ENCODE peak calls at places on chromosome 20, in four cellular contexts. D, T, Z and Y are unnamed samples.
A peak's percentile ranks its signal among the peaks of the same experiment; 100 is the strongest.

GRCh38 chr20:38601216-38602184 is at the start of gene ARHGAP40:
- DNase-seq in Z (peak; percentile 62), D (peak; percentile 54), T (no peak), Y (peak; percentile 58)

GRCh38 chr20:37516697-37517370 is 4.2 kb upstream of the NNAT start:
- DNase-seq in Z (no peak), D (no peak), T (no peak), Y (no peak)

GRCh38 chr20:34369265-34369664 is 6.2 kb downstream of the ITCH start:
- DNase-seq in D (no peak), Z (no peak), T (no peak), Y (no peak)

GRCh38 chr20:45905505-45906079 is 6.4 kb downstream of the PLTP start:
- DNase-seq in Z (no peak), D (peak; percentile 87), T (peak; percentile 71), Y (no peak)

GRCh38 chr20:33685328-33686007 is 717 bp downstream of the E2F1 start:
- DNase-seq in Z (peak; percentile 89), D (peak; percentile 71), T (peak; percentile 48), Y (peak; percentile 56)

GRCh38 chr20:6613280-6613861 is 154.1 kb upstream of the BMP2 start:
- DNase-seq in D (no peak), Z (no peak), T (no peak), Y (no peak)

GRCh38 chr20:10642859-10643559 is 30.8 kb downstream of the JAG1 start:
- DNase-seq in T (no peak), D (no peak), Z (no peak), Y (no peak)

GRCh38 chr20:47508228-47508752 is 6.6 kb downstream of the NCOA3 start:
- DNase-seq in T (no peak), D (no peak), Z (no peak), Y (no peak)

GRCh38 chr20:13271977-13272975 is 51.2 kb downstream of the ISM1 start:
- DNase-seq in D (no peak), T (no peak), Z (no peak), Y (no peak)

GRCh38 chr20:63680857-63681608 is 15.4 kb upstream of the TNFRSF6B start:
- DNase-seq in T (no peak), D (no peak), Z (no peak), Y (no peak)

GRCh38 chr20:47073766-47074475 is 179.3 kb downstream of the EYA2 start:
- DNase-seq in Z (no peak), T (no peak), D (no peak), Y (no peak)

GRCh38 chr20:54914995-54915394 is 439.6 kb downstream of the DOK5 start:
- DNase-seq in Z (no peak), T (no peak), D (no peak), Y (no peak)

GRCh38 chr20:1417273-1417672 is 24.4 kb upstream of the FKBP1A start:
- DNase-seq in T (no peak), Z (no peak), D (peak; percentile 70), Y (no peak)

GRCh38 chr20:7879883-7880282 is 60.4 kb downstream of the HAO1 start:
- DNase-seq in T (peak; percentile 4), D (peak; percentile 31), Z (no peak), Y (no peak)

GRCh38 chr20:41116282-41116960 is 20.9 kb upstream of the PLCG1 start:
- DNase-seq in Z (peak; percentile 78), D (no peak), T (no peak), Y (no peak)

GRCh38 chr20:20782221-20782620 is 69.8 kb upstream of the RALGAPA2 start:
- DNase-seq in Z (no peak), T (no peak), D (no peak), Y (no peak)

GRCh38 chr20:51366155-51366886 is 176.2 kb downstream of the NFATC2 start:
- DNase-seq in D (no peak), T (peak; percentile 90), Z (peak; percentile 38), Y (no peak)

GRCh38 chr20:43827940-43828562 is 86.6 kb upstream of the TOX2 start:
- DNase-seq in T (no peak), Z (no peak), D (no peak), Y (no peak)

GRCh38 chr20:63885264-63886053 is 9.5 kb upstream of the DNAJC5 start:
- DNase-seq in D (no peak), Z (no peak), T (no peak), Y (no peak)

GRCh38 chr20:64102647-64103354 is 4.6 kb downstream of the NPBWR2 start:
- DNase-seq in D (no peak), Z (no peak), T (no peak), Y (peak; percentile 71)

GRCh38 chr20:50567860-50568548 is 57.8 kb downstream of the PTPN1 start:
- DNase-seq in D (no peak), T (no peak), Z (no peak), Y (no peak)

GRCh38 chr20:18943542-18943941 is 130.0 kb downstream of the SCP2D1 start:
- DNase-seq in D (no peak), T (peak; percentile 19), Z (no peak), Y (no peak)

GRCh38 chr20:41411458-41411857 is 44.8 kb upstream of the EMILIN3 start:
- DNase-seq in T (peak; percentile 17), D (no peak), Z (no peak), Y (no peak)

GRCh38 chr20:54172856-54173652 is 732 bp downstream of the CYP24A1 start:
- DNase-seq in Z (no peak), D (no peak), T (no peak), Y (peak; percentile 58)

GRCh38 chr20:4063631-4064030 is 48.3 kb upstream of the RNF24 start:
- DNase-seq in Z (no peak), T (no peak), D (no peak), Y (no peak)

GRCh38 chr20:19408971-19409370 is 196.5 kb downstream of the SLC24A3 start:
- DNase-seq in D (no peak), T (no peak), Z (no peak), Y (no peak)

GRCh38 chr20:2798814-2799213 is 1.6 kb downstream of the CPXM1 start:
- DNase-seq in Z (no peak), D (no peak), T (no peak), Y (no peak)
- TF ChIP-seq HMGXB4 in Z (no peak), D (no peak), T (no peak), Y (no peak)

DNA sequence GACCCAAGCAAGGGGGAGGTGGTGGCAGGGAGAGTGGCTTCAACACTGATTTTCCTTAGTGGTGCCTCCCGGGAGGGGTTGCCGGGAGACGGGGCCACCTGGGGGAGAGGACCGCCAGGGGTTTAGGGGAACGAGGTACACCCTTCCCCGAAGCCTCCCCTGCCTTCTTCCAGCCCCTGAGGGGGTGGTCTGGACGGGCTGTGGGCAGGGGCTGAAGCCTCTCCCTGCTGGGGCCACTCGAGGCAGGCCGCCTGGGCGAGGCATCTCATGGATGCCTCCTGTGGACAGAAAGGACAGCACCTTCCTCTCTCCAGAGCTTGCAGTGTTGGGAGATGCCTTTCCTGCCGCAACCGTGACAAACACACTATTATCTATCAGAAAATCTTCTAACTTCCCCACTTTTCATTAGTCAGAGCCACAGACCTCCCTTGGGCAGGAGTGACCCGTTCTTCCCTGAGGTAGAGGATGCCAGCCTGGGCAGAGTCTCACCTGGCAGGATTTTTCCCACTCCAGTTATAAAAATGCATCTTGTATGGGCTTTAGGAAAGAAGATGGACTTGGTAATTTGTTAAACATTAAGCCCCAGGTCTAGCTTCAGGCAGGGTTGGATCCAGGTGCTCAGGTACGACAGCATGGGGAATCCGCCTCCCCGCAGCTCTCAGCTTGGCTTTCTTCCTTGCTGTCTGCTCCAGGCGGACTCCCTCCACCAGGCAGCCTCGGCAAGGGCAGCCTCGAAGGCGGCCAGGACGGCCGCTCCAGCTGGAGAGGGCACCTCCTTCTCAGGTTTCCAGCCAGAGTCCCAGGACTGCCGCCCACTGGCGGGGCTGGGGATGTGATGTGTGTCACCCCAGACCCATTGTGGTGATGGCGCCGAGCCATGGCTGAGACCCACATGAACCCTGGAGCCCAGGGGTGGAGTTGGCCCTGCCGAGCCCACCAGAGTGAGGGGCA is 11.0 kb downstream of the HRH3 start:
- DNase-seq in D (peak; percentile 63), Z (peak; percentile 67), T (peak; percentile 43), Y (peak; percentile 78)
- TF ChIP-seq HMGXB4 in D (peak; percentile 66), Z (no peak), T (no peak), Y (peak; percentile 16)

GRCh38 chr20:32569380-32570305 is 15.5 kb downstream of the NOL4L start:
- DNase-seq in T (no peak), D (peak; percentile 47), Z (no peak), Y (no peak)

GRCh38 chr20:32566379-32567374 is 18.5 kb downstream of the NOL4L start:
- DNase-seq in Z (no peak), T (no peak), D (no peak), Y (no peak)

GRCh38 chr20:32570401-32571190 is 14.5 kb downstream of the NOL4L start:
- DNase-seq in Z (peak; percentile 84), D (no peak), T (no peak), Y (no peak)

GRCh38 chr20:32567384-32568178 is 17.6 kb downstream of the NOL4L start:
- DNase-seq in T (no peak), Z (no peak), D (no peak), Y (no peak)

GRCh38 chr20:32569018-32569379 is 16.1 kb downstream of the NOL4L start:
- DNase-seq in Z (no peak), T (no peak), D (no peak), Y (no peak)
- TF ChIP-seq HMGXB4 in Z (no peak), T (no peak), D (no peak), Y (no peak)

GRCh38 chr20:36315545-36316351 is 9.6 kb downstream of the DLGAP4 start:
- DNase-seq in D (no peak), T (no peak), Z (peak; percentile 4), Y (peak; percentile 11)

GRCh38 chr20:36313476-36313875 is 7.3 kb downstream of the DLGAP4 start:
- DNase-seq in T (no peak), D (no peak), Z (no peak), Y (peak; percentile 0)

GRCh38 chr20:36313936-36314335 is 7.8 kb downstream of the DLGAP4 start:
- DNase-seq in T (no peak), D (no peak), Z (peak; percentile 6), Y (peak; percentile 12)

GRCh38 chr20:36312724-36313441 is 6.7 kb downstream of the DLGAP4 start:
- DNase-seq in D (no peak), T (no peak), Z (no peak), Y (peak; percentile 12)

GRCh38 chr20:36314734-36315544 is 8.8 kb downstream of the DLGAP4 start:
- DNase-seq in Z (peak; percentile 21), T (peak; percentile 48), D (peak; percentile 28), Y (peak; percentile 11)
- TF ChIP-seq HMGXB4 in Z (no peak), T (no peak), D (no peak), Y (no peak)

DNA sequence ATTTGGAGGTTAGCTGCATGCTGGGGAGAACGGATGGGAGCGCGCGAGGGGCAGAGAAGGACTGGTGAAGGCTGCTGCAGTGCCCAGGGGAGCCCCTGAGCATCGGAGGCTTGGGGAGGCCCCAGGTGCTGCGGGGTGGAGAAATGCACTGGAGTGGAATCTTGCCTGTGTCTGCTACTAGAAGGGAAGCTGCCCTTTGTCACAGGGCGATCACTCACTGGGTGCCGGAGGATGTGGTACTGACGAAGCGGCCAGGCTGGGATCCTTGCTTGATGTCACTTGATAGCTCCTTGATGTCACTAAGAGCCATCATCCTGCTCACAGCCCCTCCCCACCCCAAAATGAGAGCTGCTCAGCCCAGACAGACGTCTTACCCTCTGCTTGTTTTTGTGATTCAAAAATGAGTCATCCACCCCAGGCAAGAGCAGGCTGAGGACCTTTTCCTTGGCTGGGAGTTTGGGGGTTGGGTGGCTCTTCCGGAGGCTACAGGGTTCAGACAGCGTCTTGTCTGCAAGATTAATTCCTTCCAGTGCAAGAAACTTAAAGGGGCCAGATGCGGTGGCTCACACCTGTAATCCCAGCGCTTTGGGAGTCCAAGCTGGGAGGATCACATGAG is 62.6 kb upstream of the PMEPA1 start:
- DNase-seq in Z (peak; percentile 11), D (no peak), T (peak; percentile 98), Y (peak; percentile 27)
- TF ChIP-seq HMGXB4 in Z (no peak), D (no peak), T (no peak), Y (no peak)

GRCh38 chr20:61378694-61379093 is 126.6 kb downstream of the CDH4 start:
- DNase-seq in Z (no peak), T (no peak), D (no peak), Y (no peak)
- TF ChIP-seq HMGXB4 in Z (no peak), T (no peak), D (no peak), Y (no peak)